ENCODE peak calls at places on chromosomes 12 and 14, in seven cellular contexts. One of them, this sample, is unnamed.

GRCh38 chr12:117202033-117202432 is 11.8 kb upstream of the FBXO21 start:
- DNase-seq in A549: no peak
- DNase-seq in fibroblast of lung: no peak
- DNase-seq in CD8-positive, alpha-beta T cell: no peak
- DNase-seq in right lobe of liver: no peak
- DNase-seq in BJ: no peak
- DNase-seq in psoas muscle: no peak
- DNase-seq in this sample: no peak

GRCh38 chr12:124928095-124928911 is 13.9 kb upstream of the UBC start:
- DNase-seq in A549: peak
- DNase-seq in fibroblast of lung: peak
- DNase-seq in CD8-positive, alpha-beta T cell: no peak
- DNase-seq in right lobe of liver: no peak
- DNase-seq in BJ: no peak
- DNase-seq in psoas muscle: peak
- DNase-seq in this sample: peak

GRCh38 chr12:132057691-132058090 is 86.4 kb downstream of the DDX51 start:
- DNase-seq in A549: no peak
- DNase-seq in fibroblast of lung: no peak
- DNase-seq in CD8-positive, alpha-beta T cell: no peak
- DNase-seq in right lobe of liver: no peak
- DNase-seq in BJ: no peak
- DNase-seq in psoas muscle: no peak
- DNase-seq in this sample: no peak

GRCh38 chr14:100729982-100730381 is 3.3 kb downstream of the DLK1 start:
- DNase-seq in A549: no peak
- DNase-seq in fibroblast of lung: no peak
- DNase-seq in CD8-positive, alpha-beta T cell: no peak
- DNase-seq in right lobe of liver: no peak
- DNase-seq in BJ: no peak
- DNase-seq in psoas muscle: peak
- DNase-seq in this sample: no peak

GRCh38 chr12:25276199-25276937 is 25.6 kb upstream of the KRAS start:
- DNase-seq in A549: peak
- DNase-seq in fibroblast of lung: peak
- DNase-seq in CD8-positive, alpha-beta T cell: no peak
- DNase-seq in right lobe of liver: peak
- DNase-seq in BJ: peak
- DNase-seq in psoas muscle: no peak
- DNase-seq in this sample: peak

GRCh38 chr14:106187176-106187670 is 660.8 kb downstream of the TMEM121 start:
- DNase-seq in A549: no peak
- DNase-seq in fibroblast of lung: no peak
- DNase-seq in CD8-positive, alpha-beta T cell: no peak
- DNase-seq in right lobe of liver: no peak
- DNase-seq in BJ: no peak
- DNase-seq in psoas muscle: no peak
- DNase-seq in this sample: no peak

GRCh38 chr12:108839890-108840230 is 17.5 kb downstream of the SSH1 start:
- DNase-seq in A549: no peak
- DNase-seq in fibroblast of lung: no peak
- DNase-seq in CD8-positive, alpha-beta T cell: no peak
- DNase-seq in right lobe of liver: no peak
- DNase-seq in BJ: no peak
- DNase-seq in psoas muscle: no peak
- DNase-seq in this sample: no peak

GRCh38 chr14:24071144-24071697 is at the start of gene CPNE6:
- DNase-seq in A549: no peak
- DNase-seq in fibroblast of lung: no peak
- DNase-seq in CD8-positive, alpha-beta T cell: no peak
- DNase-seq in right lobe of liver: no peak
- DNase-seq in BJ: no peak
- DNase-seq in psoas muscle: no peak
- DNase-seq in this sample: no peak

GRCh38 chr12:119412811-119413794 is 78.6 kb downstream of the CCDC60 start:
- DNase-seq in A549: peak
- DNase-seq in fibroblast of lung: peak
- DNase-seq in CD8-positive, alpha-beta T cell: no peak
- DNase-seq in right lobe of liver: peak
- DNase-seq in BJ: peak
- DNase-seq in psoas muscle: peak
- DNase-seq in this sample: peak

GRCh38 chr14:99516156-99517045 is 35.2 kb downstream of the CCNK start:
- DNase-seq in A549: no peak
- DNase-seq in fibroblast of lung: no peak
- DNase-seq in CD8-positive, alpha-beta T cell: no peak
- DNase-seq in right lobe of liver: peak
- DNase-seq in BJ: no peak
- DNase-seq in psoas muscle: peak
- DNase-seq in this sample: no peak

GRCh38 chr12:10098762-10099161 is at the start of gene CLEC1A:
- DNase-seq in A549: no peak
- DNase-seq in fibroblast of lung: peak
- DNase-seq in CD8-positive, alpha-beta T cell: no peak
- DNase-seq in right lobe of liver: no peak
- DNase-seq in BJ: peak
- DNase-seq in psoas muscle: no peak
- DNase-seq in this sample: no peak

GRCh38 chr12:113990548-113991223 is 24.6 kb upstream of the RBM19 start:
- DNase-seq in A549: no peak
- DNase-seq in fibroblast of lung: peak
- DNase-seq in CD8-positive, alpha-beta T cell: no peak
- DNase-seq in right lobe of liver: no peak
- DNase-seq in BJ: no peak
- DNase-seq in psoas muscle: no peak
- DNase-seq in this sample: no peak

GRCh38 chr14:74619672-74620131 is 7.7 kb upstream of the LTBP2 start:
- DNase-seq in A549: peak
- DNase-seq in fibroblast of lung: peak
- DNase-seq in CD8-positive, alpha-beta T cell: no peak
- DNase-seq in right lobe of liver: no peak
- DNase-seq in BJ: peak
- DNase-seq in psoas muscle: peak
- DNase-seq in this sample: peak

GRCh38 chr12:39618701-39619100 is 902 bp downstream of the ABCD2 start:
- DNase-seq in A549: no peak
- DNase-seq in fibroblast of lung: no peak
- DNase-seq in CD8-positive, alpha-beta T cell: no peak
- DNase-seq in right lobe of liver: no peak
- DNase-seq in BJ: no peak
- DNase-seq in psoas muscle: no peak
- DNase-seq in this sample: no peak

GRCh38 chr14:103880334-103880985 is 33.1 kb upstream of the PPP1R13B start:
- DNase-seq in A549: peak
- DNase-seq in fibroblast of lung: peak
- DNase-seq in CD8-positive, alpha-beta T cell: peak
- DNase-seq in right lobe of liver: peak
- DNase-seq in BJ: peak
- DNase-seq in psoas muscle: peak
- DNase-seq in this sample: no peak

GRCh38 chr12:27548301-27549199 is 24.5 kb downstream of the PPFIBP1 start:
- DNase-seq in A549: no peak
- DNase-seq in fibroblast of lung: no peak
- DNase-seq in CD8-positive, alpha-beta T cell: no peak
- DNase-seq in right lobe of liver: no peak
- DNase-seq in BJ: no peak
- DNase-seq in psoas muscle: no peak
- DNase-seq in this sample: no peak

GRCh38 chr12:95882873-95883272 is 24.1 kb downstream of the SNRPF start:
- DNase-seq in A549: no peak
- DNase-seq in fibroblast of lung: no peak
- DNase-seq in CD8-positive, alpha-beta T cell: no peak
- DNase-seq in right lobe of liver: no peak
- DNase-seq in BJ: no peak
- DNase-seq in psoas muscle: no peak
- DNase-seq in this sample: no peak

GRCh38 chr12:91628656-91629055 is 446.0 kb upstream of the DCN start:
- DNase-seq in A549: no peak
- DNase-seq in fibroblast of lung: no peak
- DNase-seq in CD8-positive, alpha-beta T cell: no peak
- DNase-seq in right lobe of liver: no peak
- DNase-seq in BJ: no peak
- DNase-seq in psoas muscle: no peak
- DNase-seq in this sample: no peak

GRCh38 chr14:74593241-74593985 is 18.6 kb downstream of the LTBP2 start:
- DNase-seq in A549: no peak
- DNase-seq in fibroblast of lung: peak
- DNase-seq in CD8-positive, alpha-beta T cell: no peak
- DNase-seq in right lobe of liver: no peak
- DNase-seq in BJ: no peak
- DNase-seq in psoas muscle: peak
- DNase-seq in this sample: no peak

DNA sequence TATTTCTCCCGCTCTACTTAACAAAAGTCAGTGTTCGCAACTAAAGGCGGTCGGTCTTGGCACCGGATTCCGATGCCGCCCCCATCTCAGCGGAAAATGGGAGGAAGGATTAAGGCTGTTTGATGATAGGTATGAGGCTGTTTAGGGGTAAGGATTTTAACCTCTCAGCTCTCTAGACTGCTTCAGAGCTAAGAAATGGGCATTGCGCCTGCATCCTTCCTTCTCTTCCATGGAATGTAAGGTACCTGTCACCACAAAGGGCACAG is 1.4 kb downstream of the COCH start:
- DNase-seq in A549: no peak
- DNase-seq in fibroblast of lung: no peak
- DNase-seq in CD8-positive, alpha-beta T cell: no peak
- DNase-seq in right lobe of liver: no peak
- DNase-seq in BJ: no peak
- DNase-seq in psoas muscle: no peak
- DNase-seq in this sample: no peak
- H3K4me3 ChIP-seq in A549: no peak
- H3K4me3 ChIP-seq in fibroblast of lung: no peak
- H3K4me3 ChIP-seq in CD8-positive, alpha-beta T cell: no peak
- H3K4me3 ChIP-seq in right lobe of liver: no peak
- H3K4me3 ChIP-seq in BJ: no peak
- H3K4me3 ChIP-seq in psoas muscle: no peak
- H3K4me3 ChIP-seq in this sample: no peak

DNA sequence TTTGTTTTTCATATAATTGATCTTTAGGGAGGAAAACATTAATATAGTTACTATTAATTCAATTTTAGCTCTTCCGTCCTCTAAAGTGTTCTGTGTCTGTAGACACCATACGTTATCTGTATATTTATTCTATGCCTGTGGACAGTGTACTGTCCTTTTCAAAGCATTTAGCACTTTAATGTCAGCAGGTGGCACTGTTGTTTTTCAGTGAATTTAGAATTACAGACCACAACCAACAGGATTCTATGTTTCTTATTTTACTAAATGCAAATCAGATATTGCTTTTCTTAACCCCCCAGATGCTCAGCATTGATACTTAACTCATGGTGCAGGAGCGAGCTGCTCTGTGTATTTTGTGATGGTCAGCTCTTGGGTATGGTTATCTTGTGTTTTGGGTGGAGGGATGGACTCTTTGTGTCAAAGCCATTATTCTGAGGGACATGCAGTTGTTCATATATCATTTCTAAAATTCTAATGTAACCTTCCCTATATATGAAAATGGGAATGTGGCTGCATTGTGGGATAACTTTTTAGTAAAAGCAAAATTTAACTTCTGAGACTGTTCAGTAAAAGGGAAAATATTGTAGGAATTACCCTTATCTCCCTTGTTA is 65.2 kb downstream of the PAPOLA start:
- DNase-seq in A549: peak
- DNase-seq in fibroblast of lung: peak
- DNase-seq in CD8-positive, alpha-beta T cell: no peak
- DNase-seq in right lobe of liver: no peak
- DNase-seq in BJ: no peak
- DNase-seq in psoas muscle: no peak
- DNase-seq in this sample: no peak
- TF ChIP-seq CTCF in A549: peak
- TF ChIP-seq CTCF in fibroblast of lung: peak
- TF ChIP-seq CTCF in CD8-positive, alpha-beta T cell: peak
- TF ChIP-seq CTCF in right lobe of liver: peak
- TF ChIP-seq CTCF in BJ: peak
- TF ChIP-seq CTCF in psoas muscle: peak
- TF ChIP-seq CTCF in this sample: peak

GRCh38 chr12:56721721-56722120 is 3.4 kb downstream of the NACA start:
- DNase-seq in A549: no peak
- DNase-seq in fibroblast of lung: no peak
- DNase-seq in CD8-positive, alpha-beta T cell: no peak
- DNase-seq in right lobe of liver: no peak
- DNase-seq in BJ: no peak
- DNase-seq in psoas muscle: no peak
- DNase-seq in this sample: no peak
- H3K4me3 ChIP-seq in A549: peak
- H3K4me3 ChIP-seq in fibroblast of lung: no peak
- H3K4me3 ChIP-seq in CD8-positive, alpha-beta T cell: no peak
- H3K4me3 ChIP-seq in right lobe of liver: no peak
- H3K4me3 ChIP-seq in BJ: no peak
- H3K4me3 ChIP-seq in psoas muscle: peak
- H3K4me3 ChIP-seq in this sample: peak

GRCh38 chr12:15015121-15015520 is 42.3 kb downstream of the PDE6H start:
- DNase-seq in A549: no peak
- DNase-seq in fibroblast of lung: no peak
- DNase-seq in CD8-positive, alpha-beta T cell: no peak
- DNase-seq in right lobe of liver: no peak
- DNase-seq in BJ: no peak
- DNase-seq in psoas muscle: no peak
- DNase-seq in this sample: no peak

GRCh38 chr12:15014708-15015107 is 41.9 kb downstream of the PDE6H start:
- DNase-seq in A549: no peak
- DNase-seq in fibroblast of lung: no peak
- DNase-seq in CD8-positive, alpha-beta T cell: no peak
- DNase-seq in right lobe of liver: no peak
- DNase-seq in BJ: no peak
- DNase-seq in psoas muscle: no peak
- DNase-seq in this sample: no peak

GRCh38 chr12:15013634-15014169 is 40.9 kb downstream of the PDE6H start:
- DNase-seq in A549: no peak
- DNase-seq in fibroblast of lung: no peak
- DNase-seq in CD8-positive, alpha-beta T cell: no peak
- DNase-seq in right lobe of liver: no peak
- DNase-seq in BJ: no peak
- DNase-seq in psoas muscle: no peak
- DNase-seq in this sample: no peak

DNA sequence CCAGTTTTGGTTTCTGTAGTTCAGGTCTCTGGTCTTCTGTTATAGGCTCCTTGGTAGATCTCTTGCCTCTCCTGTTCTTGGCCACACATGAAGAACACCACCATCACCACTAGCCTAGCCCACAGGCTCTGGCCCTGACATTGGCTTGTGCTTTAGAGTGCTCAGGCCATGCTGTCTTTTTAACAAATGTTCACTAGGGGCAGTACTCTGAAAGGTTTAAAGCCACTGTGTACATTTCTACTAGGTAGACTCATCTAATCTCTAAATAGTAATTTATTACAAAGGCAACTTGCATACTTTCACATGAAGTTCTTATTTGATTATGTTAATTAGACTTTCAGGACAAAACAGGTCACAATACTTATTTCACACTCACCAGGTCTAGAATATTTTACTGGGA is 38.3 kb downstream of the PDE6H start:
- DNase-seq in A549: no peak
- DNase-seq in fibroblast of lung: no peak
- DNase-seq in CD8-positive, alpha-beta T cell: no peak
- DNase-seq in right lobe of liver: no peak
- DNase-seq in BJ: no peak
- DNase-seq in psoas muscle: no peak
- DNase-seq in this sample: no peak
- TF ChIP-seq CTCF in A549: no peak
- TF ChIP-seq CTCF in fibroblast of lung: no peak
- TF ChIP-seq CTCF in CD8-positive, alpha-beta T cell: no peak
- TF ChIP-seq CTCF in right lobe of liver: peak
- TF ChIP-seq CTCF in BJ: peak
- TF ChIP-seq CTCF in psoas muscle: no peak
- TF ChIP-seq CTCF in this sample: peak

GRCh38 chr12:46569826-46570390 is 197.3 kb upstream of the SLC38A2 start:
- DNase-seq in A549: no peak
- DNase-seq in fibroblast of lung: no peak
- DNase-seq in CD8-positive, alpha-beta T cell: no peak
- DNase-seq in right lobe of liver: no peak
- DNase-seq in BJ: no peak
- DNase-seq in psoas muscle: no peak
- DNase-seq in this sample: no peak
- H3K4me3 ChIP-seq in A549: no peak
- H3K4me3 ChIP-seq in fibroblast of lung: no peak
- H3K4me3 ChIP-seq in CD8-positive, alpha-beta T cell: no peak
- H3K4me3 ChIP-seq in right lobe of liver: no peak
- H3K4me3 ChIP-seq in BJ: no peak
- H3K4me3 ChIP-seq in psoas muscle: no peak
- H3K4me3 ChIP-seq in this sample: no peak

This sample was measured in epithelial cell of proximal tubule.